ENCODE peak calls at places on chromosomes 5 and 9, in four cellular contexts. One of them, this sample, is unnamed. For H3K4me1, the result is how much of the 10 kb centered on the place peaks cover.

GRCh38 chr5:168532471-168532870 is 3.4 kb downstream of the FBLL1 start:
- DNase-seq in A549: no peak
- DNase-seq in lower lobe of right lung: no peak
- DNase-seq in HepG2: no peak
- DNase-seq in this sample: no peak

GRCh38 chr5:138603521-138603920 is 28.3 kb upstream of the HSPA9 start:
- DNase-seq in lower lobe of right lung: no peak
- DNase-seq in A549: no peak
- DNase-seq in HepG2: no peak
- DNase-seq in this sample: no peak

GRCh38 chr9:7209051-7209450 is 451.3 kb downstream of the KDM4C start:
- DNase-seq in A549: no peak
- DNase-seq in HepG2: no peak
- DNase-seq in lower lobe of right lung: no peak
- DNase-seq in this sample: no peak

GRCh38 chr5:36040651-36041536 is 25.8 kb downstream of the UGT3A2 start:
- DNase-seq in lower lobe of right lung: no peak
- DNase-seq in HepG2: peak
- DNase-seq in A549: no peak
- DNase-seq in this sample: no peak

GRCh38 chr9:3509926-3510325 is 15.9 kb downstream of the RFX3 start:
- DNase-seq in lower lobe of right lung: no peak
- DNase-seq in A549: peak
- DNase-seq in HepG2: no peak
- DNase-seq in this sample: no peak

GRCh38 chr5:1007681-1008450 is 736 bp upstream of the NKD2 start:
- DNase-seq in HepG2: no peak
- DNase-seq in lower lobe of right lung: peak
- DNase-seq in A549: no peak
- DNase-seq in this sample: peak

GRCh38 chr9:73230257-73230656 is 78.6 kb downstream of the ANXA1 start:
- DNase-seq in lower lobe of right lung: no peak
- DNase-seq in HepG2: no peak
- DNase-seq in A549: no peak
- DNase-seq in this sample: no peak

GRCh38 chr9:69004836-69005235 is 9.1 kb downstream of the PRKACG start:
- DNase-seq in A549: no peak
- DNase-seq in lower lobe of right lung: no peak
- DNase-seq in HepG2: no peak
- DNase-seq in this sample: no peak

DNA sequence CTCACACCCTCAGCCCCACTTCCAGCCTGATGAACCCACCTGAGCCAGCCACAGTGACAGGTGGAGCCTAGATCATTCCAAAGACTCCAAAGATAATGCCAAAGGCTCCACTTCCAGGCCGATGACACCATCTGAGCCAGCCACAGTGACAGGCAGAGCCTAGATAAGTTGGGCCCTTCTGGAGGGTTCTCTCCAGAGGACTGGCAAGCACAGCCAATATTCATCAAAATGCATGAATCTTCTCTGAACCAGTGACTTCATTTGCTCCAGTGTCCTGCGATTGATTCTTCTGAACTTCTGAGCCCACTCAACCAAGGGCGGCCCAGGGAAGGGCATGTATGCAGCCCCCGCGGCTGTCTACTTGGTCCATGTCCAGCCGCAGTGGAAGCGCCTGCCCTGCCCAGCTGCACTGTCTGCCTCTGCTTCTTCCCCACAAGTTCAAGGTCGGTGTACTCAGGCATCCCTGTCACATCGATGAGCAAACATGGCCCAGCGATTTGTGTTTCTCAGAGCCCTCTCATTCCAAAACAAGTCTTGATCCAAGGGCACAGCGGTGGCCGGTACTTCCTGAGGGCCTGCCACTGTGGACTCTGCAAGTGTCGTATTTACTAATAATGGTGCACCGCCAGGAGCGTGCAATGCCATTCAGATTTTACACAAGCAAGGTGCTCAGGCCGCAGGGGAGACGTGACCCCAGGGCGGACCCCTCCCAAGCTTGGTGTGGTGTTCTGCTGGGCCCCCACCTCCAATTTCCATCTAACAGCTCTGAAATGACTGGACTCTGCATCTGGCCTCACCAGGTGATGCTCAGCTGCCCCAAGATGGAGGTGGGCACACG is 107.0 kb downstream of the VAV2 start:
- DNase-seq in HepG2: peak
- DNase-seq in A549: no peak
- DNase-seq in lower lobe of right lung: no peak
- DNase-seq in this sample: no peak
- H3K27ac ChIP-seq in HepG2: peak
- H3K27ac ChIP-seq in A549: no peak
- H3K27ac ChIP-seq in lower lobe of right lung: no peak
- H3K27ac ChIP-seq in this sample: no peak

GRCh38 chr5:64190562-64191306 is 25.1 kb downstream of the RNF180 start:
- DNase-seq in A549: no peak
- DNase-seq in lower lobe of right lung: no peak
- DNase-seq in HepG2: no peak
- DNase-seq in this sample: no peak
- H3K4me1 ChIP-seq in A549: under half
- H3K4me1 ChIP-seq in lower lobe of right lung: under half
- H3K4me1 ChIP-seq in HepG2: under half
- H3K4me1 ChIP-seq in this sample: under half

DNA sequence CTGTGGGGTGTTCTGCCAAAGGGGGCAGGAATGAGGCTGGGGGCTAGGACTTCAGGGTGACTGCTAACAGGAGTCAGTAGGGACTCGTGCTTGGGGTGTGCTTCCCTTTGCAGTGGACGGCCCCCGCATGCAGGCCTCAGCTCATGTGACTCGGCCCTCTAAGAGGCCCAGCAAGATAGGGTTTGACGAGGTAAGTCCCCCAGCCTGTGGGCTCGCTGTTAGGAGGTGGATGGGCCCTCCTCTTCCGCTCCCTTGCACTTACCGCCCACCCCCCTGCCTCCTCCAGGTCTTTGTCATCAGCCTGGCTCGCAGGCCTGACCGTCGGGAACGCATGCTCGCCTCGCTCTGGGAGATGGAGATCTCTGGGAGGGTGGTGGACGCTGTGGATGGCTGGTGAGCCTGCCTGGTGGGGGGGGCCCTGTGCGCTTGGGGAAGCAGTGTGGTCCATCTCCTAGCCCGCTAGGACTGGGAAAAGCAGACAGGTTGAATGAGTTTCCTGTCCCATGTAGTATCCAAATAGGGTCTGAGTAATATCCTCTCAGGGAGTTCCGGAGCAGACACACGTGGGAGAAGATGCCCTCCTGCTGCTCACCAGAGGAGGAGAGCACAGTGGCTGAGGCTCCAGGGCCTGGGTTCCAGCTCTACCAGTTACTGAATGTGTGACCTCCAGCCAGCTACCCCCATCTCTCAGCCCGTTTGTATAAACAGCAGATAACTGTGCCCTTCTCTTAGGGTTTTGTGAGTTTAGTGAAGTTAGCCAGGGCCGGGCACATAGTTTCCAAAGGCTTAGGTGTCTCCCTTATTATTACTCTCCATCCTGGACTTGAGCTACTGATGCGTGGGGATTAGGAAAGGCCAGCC is 8.2 kb downstream of the CERCAM start:
- DNase-seq in HepG2: no peak
- DNase-seq in lower lobe of right lung: no peak
- DNase-seq in A549: no peak
- DNase-seq in this sample: no peak
- H3K4me3 ChIP-seq in HepG2: no peak
- H3K4me3 ChIP-seq in lower lobe of right lung: no peak
- H3K4me3 ChIP-seq in A549: no peak
- H3K4me3 ChIP-seq in this sample: no peak

DNA sequence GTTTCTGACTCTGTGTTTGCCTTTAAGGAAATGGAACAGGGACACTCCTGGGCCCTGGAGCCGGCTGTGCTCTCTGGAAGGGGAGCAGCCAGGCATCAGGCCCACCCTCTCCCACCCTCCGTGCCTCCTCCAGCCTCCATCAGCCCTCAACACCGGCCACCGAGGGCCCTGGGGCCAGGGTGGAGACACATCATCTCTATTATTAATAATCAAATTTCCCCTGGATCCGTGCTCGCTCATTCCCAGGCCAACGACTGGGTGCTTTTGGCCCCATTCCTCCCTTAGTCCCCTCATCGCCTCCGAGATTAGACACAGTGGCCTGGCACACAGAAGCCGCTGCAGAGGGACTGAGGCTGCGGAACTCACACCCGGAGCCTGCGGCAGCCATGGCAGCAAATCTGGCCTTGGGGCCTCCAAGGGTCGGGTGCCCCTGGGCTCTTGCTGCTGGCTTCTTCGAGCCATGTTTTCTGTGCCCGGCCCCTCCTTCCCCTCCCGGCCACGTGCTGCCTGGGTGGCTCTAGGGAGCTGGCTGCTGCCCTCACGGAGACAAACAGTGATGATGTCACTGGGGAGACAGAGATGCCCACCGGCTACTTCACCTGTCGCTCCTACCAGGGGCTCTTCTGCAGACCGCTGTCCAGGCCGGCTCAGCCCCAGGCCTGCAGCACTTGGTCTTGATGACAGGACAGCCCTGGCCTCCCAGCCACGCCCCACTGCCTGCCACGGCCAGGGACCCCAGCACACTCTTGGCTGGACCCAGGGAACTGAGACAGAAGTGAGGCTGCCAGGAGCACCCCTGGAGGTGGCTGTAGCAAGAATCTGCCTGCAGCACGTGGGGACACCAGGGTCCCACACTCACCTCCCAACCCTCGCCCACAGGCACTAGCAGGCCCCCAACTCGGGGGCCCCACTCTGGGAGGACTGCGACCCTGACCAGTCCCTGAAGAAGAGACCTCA is 76.6 kb upstream of the PPP1R26 start:
- DNase-seq in HepG2: no peak
- DNase-seq in A549: no peak
- DNase-seq in lower lobe of right lung: no peak
- DNase-seq in this sample: no peak
- H3K27ac ChIP-seq in HepG2: no peak
- H3K27ac ChIP-seq in A549: no peak
- H3K27ac ChIP-seq in lower lobe of right lung: no peak
- H3K27ac ChIP-seq in this sample: no peak

DNA sequence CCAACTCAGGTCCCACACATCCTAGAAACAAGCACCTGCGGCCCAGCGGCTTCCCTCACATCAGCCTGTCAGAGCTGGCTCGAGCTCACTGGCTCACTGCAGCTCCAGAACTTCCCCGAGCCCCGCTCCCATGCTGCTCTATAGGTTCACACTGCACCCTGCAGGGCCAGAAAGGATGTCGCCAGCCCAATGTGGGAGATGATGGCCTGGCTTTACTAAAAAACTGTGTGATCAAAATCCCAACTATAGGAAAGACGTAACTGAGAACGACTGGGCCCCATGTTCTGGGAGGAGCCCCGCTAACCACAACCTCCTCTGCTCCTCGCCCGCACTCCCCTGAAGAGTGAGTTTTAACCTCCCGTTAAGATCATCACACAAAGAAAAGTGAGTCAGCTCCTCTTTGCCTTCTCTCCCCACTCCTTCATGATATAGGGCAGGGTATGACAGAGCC is 4.6 kb downstream of the SURF4 start:
- DNase-seq in HepG2: no peak
- DNase-seq in lower lobe of right lung: peak
- DNase-seq in A549: no peak
- DNase-seq in this sample: no peak
- H3K4me1 ChIP-seq in HepG2: half or more
- H3K4me1 ChIP-seq in lower lobe of right lung: half or more
- H3K4me1 ChIP-seq in A549: under half
- H3K4me1 ChIP-seq in this sample: half or more

GRCh38 chr9:87193925-87194380 is 246.6 kb upstream of the GAS1 start:
- DNase-seq in A549: no peak
- DNase-seq in HepG2: no peak
- DNase-seq in lower lobe of right lung: no peak
- DNase-seq in this sample: no peak
- H3K4me3 ChIP-seq in A549: no peak
- H3K4me3 ChIP-seq in HepG2: no peak
- H3K4me3 ChIP-seq in lower lobe of right lung: no peak
- H3K4me3 ChIP-seq in this sample: no peak

This sample was measured in left lung.